ENCODE peak calls at places on chromosome 12, in ten cellular contexts. One of them, this sample, is unnamed.
A peak's percentile ranks its signal among the peaks of the same experiment; 100 is the strongest.

GRCh38 chr12:95848575-95849388 is 10.0 kb upstream of the SNRPF start:
- DNase-seq in fibroblast of lung: peak; percentile 29
- DNase-seq in A673: peak; percentile 76
- DNase-seq in GM23338: peak; percentile 56
- DNase-seq in HFFc6: peak; percentile 38
- DNase-seq in foreskin fibroblast: peak; percentile 74
- DNase-seq in GM12865: no peak
- DNase-seq in B cell: no peak
- DNase-seq in osteoblast: peak; percentile 73
- DNase-seq in activated B cell treated with CpG ODN at 0.5 μM for 24 hours: no peak
- DNase-seq in this sample: no peak

GRCh38 chr12:11895421-11896064 is 175.2 kb upstream of the BCL2L14 start:
- DNase-seq in A673: no peak
- DNase-seq in GM23338: no peak
- DNase-seq in B cell: no peak
- DNase-seq in GM12865: no peak
- DNase-seq in foreskin fibroblast: no peak
- DNase-seq in activated B cell treated with CpG ODN at 0.5 μM for 24 hours: no peak
- DNase-seq in osteoblast: no peak
- DNase-seq in fibroblast of lung: no peak
- DNase-seq in HFFc6: no peak
- DNase-seq in this sample: no peak

GRCh38 chr12:56244494-56244893 is 13.7 kb downstream of the ANKRD52 start:
- DNase-seq in fibroblast of lung: no peak
- DNase-seq in B cell: no peak
- DNase-seq in GM23338: no peak
- DNase-seq in osteoblast: peak; percentile 52
- DNase-seq in activated B cell treated with CpG ODN at 0.5 μM for 24 hours: no peak
- DNase-seq in A673: no peak
- DNase-seq in GM12865: no peak
- DNase-seq in foreskin fibroblast: no peak
- DNase-seq in HFFc6: no peak
- DNase-seq in this sample: no peak

GRCh38 chr12:4115570-4115969 is 158.0 kb upstream of the CCND2 start:
- DNase-seq in activated B cell treated with CpG ODN at 0.5 μM for 24 hours: no peak
- DNase-seq in B cell: no peak
- DNase-seq in foreskin fibroblast: no peak
- DNase-seq in fibroblast of lung: no peak
- DNase-seq in GM12865: no peak
- DNase-seq in GM23338: peak; percentile 75
- DNase-seq in HFFc6: no peak
- DNase-seq in A673: no peak
- DNase-seq in osteoblast: peak; percentile 15
- DNase-seq in this sample: no peak

GRCh38 chr12:118377005-118377890 is 893 bp downstream of the SUDS3 start:
- DNase-seq in A673: no peak
- DNase-seq in fibroblast of lung: no peak
- DNase-seq in activated B cell treated with CpG ODN at 0.5 μM for 24 hours: no peak
- DNase-seq in B cell: no peak
- DNase-seq in GM12865: peak; percentile 42
- DNase-seq in osteoblast: peak; percentile 76
- DNase-seq in foreskin fibroblast: no peak
- DNase-seq in GM23338: peak; percentile 15
- DNase-seq in HFFc6: no peak
- DNase-seq in this sample: peak; percentile 40

GRCh38 chr12:10301103-10301502 is 6.6 kb upstream of the KLRD1 start:
- DNase-seq in activated B cell treated with CpG ODN at 0.5 μM for 24 hours: no peak
- DNase-seq in fibroblast of lung: peak; percentile 71
- DNase-seq in GM23338: no peak
- DNase-seq in A673: no peak
- DNase-seq in HFFc6: no peak
- DNase-seq in osteoblast: no peak
- DNase-seq in B cell: no peak
- DNase-seq in foreskin fibroblast: no peak
- DNase-seq in GM12865: no peak
- DNase-seq in this sample: no peak

GRCh38 chr12:111164833-111165232 is 204.1 kb downstream of the PHETA1 start:
- DNase-seq in foreskin fibroblast: no peak
- DNase-seq in A673: no peak
- DNase-seq in GM23338: no peak
- DNase-seq in osteoblast: no peak
- DNase-seq in activated B cell treated with CpG ODN at 0.5 μM for 24 hours: no peak
- DNase-seq in GM12865: no peak
- DNase-seq in B cell: no peak
- DNase-seq in HFFc6: no peak
- DNase-seq in fibroblast of lung: no peak
- DNase-seq in this sample: no peak

GRCh38 chr12:11785722-11786121 is 136.2 kb downstream of the ETV6 start:
- DNase-seq in HFFc6: no peak
- DNase-seq in A673: no peak
- DNase-seq in activated B cell treated with CpG ODN at 0.5 μM for 24 hours: no peak
- DNase-seq in foreskin fibroblast: peak; percentile 36
- DNase-seq in fibroblast of lung: peak; percentile 47
- DNase-seq in GM23338: no peak
- DNase-seq in B cell: no peak
- DNase-seq in GM12865: no peak
- DNase-seq in osteoblast: no peak
- DNase-seq in this sample: no peak

GRCh38 chr12:88860846-88861245 is 280.6 kb upstream of the KITLG start:
- DNase-seq in fibroblast of lung: peak; percentile 41
- DNase-seq in B cell: no peak
- DNase-seq in GM23338: no peak
- DNase-seq in activated B cell treated with CpG ODN at 0.5 μM for 24 hours: no peak
- DNase-seq in A673: no peak
- DNase-seq in HFFc6: no peak
- DNase-seq in GM12865: no peak
- DNase-seq in foreskin fibroblast: no peak
- DNase-seq in osteoblast: peak; percentile 59
- DNase-seq in this sample: no peak

GRCh38 chr12:127191124-127191523 is 1075.8 kb upstream of the TMEM132C start:
- DNase-seq in activated B cell treated with CpG ODN at 0.5 μM for 24 hours: no peak
- DNase-seq in osteoblast: peak; percentile 74
- DNase-seq in fibroblast of lung: peak; percentile 85
- DNase-seq in B cell: no peak
- DNase-seq in foreskin fibroblast: peak; percentile 91
- DNase-seq in A673: peak; percentile 63
- DNase-seq in GM23338: no peak
- DNase-seq in GM12865: no peak
- DNase-seq in HFFc6: peak; percentile 83
- DNase-seq in this sample: no peak

GRCh38 chr12:64571346-64571745 is 38.9 kb upstream of the RASSF3 start:
- DNase-seq in GM23338: no peak
- DNase-seq in HFFc6: no peak
- DNase-seq in activated B cell treated with CpG ODN at 0.5 μM for 24 hours: no peak
- DNase-seq in A673: no peak
- DNase-seq in foreskin fibroblast: no peak
- DNase-seq in osteoblast: no peak
- DNase-seq in fibroblast of lung: no peak
- DNase-seq in GM12865: peak; percentile 19
- DNase-seq in B cell: no peak
- DNase-seq in this sample: no peak

GRCh38 chr12:39671898-39672875 is 52.6 kb upstream of the ABCD2 start:
- DNase-seq in foreskin fibroblast: no peak
- DNase-seq in HFFc6: no peak
- DNase-seq in osteoblast: no peak
- DNase-seq in B cell: no peak
- DNase-seq in activated B cell treated with CpG ODN at 0.5 μM for 24 hours: no peak
- DNase-seq in fibroblast of lung: no peak
- DNase-seq in A673: no peak
- DNase-seq in GM23338: no peak
- DNase-seq in GM12865: peak; percentile 8
- DNase-seq in this sample: no peak

GRCh38 chr12:8556748-8557147 is 16.0 kb upstream of the CLEC4E start:
- DNase-seq in foreskin fibroblast: no peak
- DNase-seq in fibroblast of lung: no peak
- DNase-seq in HFFc6: no peak
- DNase-seq in GM12865: no peak
- DNase-seq in B cell: no peak
- DNase-seq in osteoblast: no peak
- DNase-seq in A673: no peak
- DNase-seq in GM23338: no peak
- DNase-seq in activated B cell treated with CpG ODN at 0.5 μM for 24 hours: no peak
- DNase-seq in this sample: no peak

DNA sequence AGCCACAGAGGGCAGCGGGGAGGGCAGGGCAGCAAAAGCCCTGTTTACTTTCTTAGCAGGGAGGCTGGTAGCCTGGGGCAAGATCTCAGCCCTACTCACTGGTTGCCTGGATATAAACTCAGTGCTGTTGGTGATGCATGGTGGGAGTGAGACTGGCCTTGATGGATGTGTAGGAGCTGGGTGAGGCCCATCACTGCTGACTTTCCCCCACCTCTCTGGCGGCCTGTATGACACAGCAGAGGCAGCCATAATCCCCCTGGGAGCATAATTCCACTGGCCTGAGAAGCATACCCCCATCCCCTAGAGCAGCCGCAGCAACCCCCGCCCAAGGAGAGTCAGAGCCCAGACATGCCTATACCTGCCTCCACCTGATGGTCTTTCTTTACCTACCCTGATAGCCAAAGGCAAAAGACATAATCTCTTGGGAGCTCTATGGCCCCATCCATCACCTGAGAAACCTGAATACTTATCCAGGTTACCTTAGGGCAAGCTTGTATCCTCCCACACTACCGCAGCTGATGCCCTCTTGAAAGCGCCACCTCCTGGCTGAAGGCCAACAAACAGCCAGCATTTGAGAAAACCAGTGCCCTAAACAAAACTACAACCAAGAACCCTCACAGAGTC is 59.3 kb downstream of the DNAI7 start:
- DNase-seq in B cell: no peak
- DNase-seq in fibroblast of lung: no peak
- DNase-seq in GM23338: peak; percentile 85
- DNase-seq in A673: peak; percentile 10
- DNase-seq in HFFc6: peak; percentile 8
- DNase-seq in GM12865: peak; percentile 58
- DNase-seq in activated B cell treated with CpG ODN at 0.5 μM for 24 hours: no peak
- DNase-seq in foreskin fibroblast: no peak
- DNase-seq in osteoblast: no peak
- DNase-seq in this sample: no peak
- TF ChIP-seq CTCF in B cell: no peak
- TF ChIP-seq CTCF in fibroblast of lung: no peak
- TF ChIP-seq CTCF in GM23338: peak; percentile 87
- TF ChIP-seq CTCF in A673: peak; percentile 27
- TF ChIP-seq CTCF in HFFc6: no peak
- TF ChIP-seq CTCF in GM12865: peak; percentile 41
- TF ChIP-seq CTCF in activated B cell treated with CpG ODN at 0.5 μM for 24 hours: no peak
- TF ChIP-seq CTCF in foreskin fibroblast: no peak
- TF ChIP-seq CTCF in osteoblast: no peak
- TF ChIP-seq CTCF in this sample: peak; percentile 21

DNA sequence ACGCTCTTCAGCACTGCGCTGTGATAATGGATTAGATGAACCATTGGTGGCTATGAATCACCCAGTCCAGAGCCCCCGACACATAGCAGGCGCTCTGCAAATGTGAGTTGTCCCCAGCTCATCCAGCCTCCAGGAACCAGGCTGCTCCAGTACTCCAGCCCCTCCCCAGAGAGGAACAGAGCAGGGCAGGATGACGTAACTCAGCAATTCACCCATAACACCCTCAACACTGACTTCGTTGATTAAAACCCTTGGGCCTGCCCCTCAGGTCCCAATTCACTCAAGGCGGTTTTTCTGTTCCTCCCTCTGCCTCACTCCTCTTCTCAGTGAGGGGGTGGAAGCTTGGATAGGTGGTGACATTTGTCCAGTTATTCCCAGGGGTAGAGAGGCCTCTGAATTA is 97.2 kb downstream of the CMKLR1 start:
- DNase-seq in A673: no peak
- DNase-seq in GM23338: no peak
- DNase-seq in activated B cell treated with CpG ODN at 0.5 μM for 24 hours: no peak
- DNase-seq in foreskin fibroblast: no peak
- DNase-seq in HFFc6: no peak
- DNase-seq in fibroblast of lung: no peak
- DNase-seq in GM12865: no peak
- DNase-seq in B cell: no peak
- DNase-seq in osteoblast: no peak
- DNase-seq in this sample: no peak
- TF ChIP-seq CTCF in A673: no peak
- TF ChIP-seq CTCF in GM23338: no peak
- TF ChIP-seq CTCF in activated B cell treated with CpG ODN at 0.5 μM for 24 hours: no peak
- TF ChIP-seq CTCF in foreskin fibroblast: no peak
- TF ChIP-seq CTCF in HFFc6: no peak
- TF ChIP-seq CTCF in fibroblast of lung: no peak
- TF ChIP-seq CTCF in GM12865: no peak
- TF ChIP-seq CTCF in B cell: no peak
- TF ChIP-seq CTCF in osteoblast: no peak
- TF ChIP-seq CTCF in this sample: no peak

GRCh38 chr12:47348206-47348605 is 268.4 kb upstream of the AMIGO2 start:
- DNase-seq in GM12865: no peak
- DNase-seq in HFFc6: no peak
- DNase-seq in A673: no peak
- DNase-seq in B cell: no peak
- DNase-seq in fibroblast of lung: no peak
- DNase-seq in foreskin fibroblast: no peak
- DNase-seq in osteoblast: no peak
- DNase-seq in GM23338: no peak
- DNase-seq in activated B cell treated with CpG ODN at 0.5 μM for 24 hours: no peak
- DNase-seq in this sample: no peak
- TF ChIP-seq CTCF in GM12865: no peak
- TF ChIP-seq CTCF in HFFc6: no peak
- TF ChIP-seq CTCF in A673: no peak
- TF ChIP-seq CTCF in B cell: no peak
- TF ChIP-seq CTCF in fibroblast of lung: no peak
- TF ChIP-seq CTCF in foreskin fibroblast: no peak
- TF ChIP-seq CTCF in osteoblast: no peak
- TF ChIP-seq CTCF in GM23338: no peak
- TF ChIP-seq CTCF in activated B cell treated with CpG ODN at 0.5 μM for 24 hours: no peak
- TF ChIP-seq CTCF in this sample: no peak

DNA sequence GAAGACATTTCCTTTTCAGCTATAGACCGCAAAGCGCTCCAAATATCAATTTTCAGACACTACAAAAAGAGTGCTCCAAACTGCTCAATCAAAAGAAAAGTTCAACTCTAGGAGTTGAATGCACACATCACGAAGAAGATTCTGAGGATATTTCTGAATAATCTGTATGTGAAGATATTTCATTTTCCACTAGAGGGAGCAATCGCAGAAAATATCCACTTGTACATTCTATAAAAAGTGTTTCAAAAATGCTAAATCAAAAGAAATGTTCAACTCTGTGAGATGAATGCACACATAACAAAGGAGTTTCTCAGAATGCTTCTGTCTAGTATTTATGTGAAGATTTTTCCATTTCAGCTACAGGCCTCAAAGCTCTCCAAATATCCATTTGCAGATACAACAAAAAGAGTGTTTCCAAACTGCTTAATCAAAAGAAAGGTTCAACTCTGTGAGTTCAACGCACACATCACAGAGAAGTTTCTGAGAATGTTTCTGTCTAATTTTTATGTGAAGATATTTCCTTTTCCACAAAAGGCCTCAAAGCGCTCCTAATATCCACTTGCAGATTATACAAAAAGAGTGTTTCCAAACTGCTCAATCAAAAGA is 643.8 kb upstream of the ALG10B start:
- DNase-seq in activated B cell treated with CpG ODN at 0.5 μM for 24 hours: no peak
- DNase-seq in HFFc6: peak; percentile 2
- DNase-seq in GM23338: peak; percentile 0
- DNase-seq in B cell: no peak
- DNase-seq in osteoblast: no peak
- DNase-seq in A673: peak; percentile 1
- DNase-seq in fibroblast of lung: no peak
- DNase-seq in GM12865: no peak
- DNase-seq in foreskin fibroblast: peak; percentile 1
- DNase-seq in this sample: no peak
- TF ChIP-seq CTCF in activated B cell treated with CpG ODN at 0.5 μM for 24 hours: no peak
- TF ChIP-seq CTCF in HFFc6: peak; percentile 81
- TF ChIP-seq CTCF in GM23338: peak; percentile 60
- TF ChIP-seq CTCF in B cell: no peak
- TF ChIP-seq CTCF in osteoblast: no peak
- TF ChIP-seq CTCF in A673: peak; percentile 44
- TF ChIP-seq CTCF in fibroblast of lung: no peak
- TF ChIP-seq CTCF in GM12865: peak; percentile 2
- TF ChIP-seq CTCF in foreskin fibroblast: no peak
- TF ChIP-seq CTCF in this sample: peak; percentile 4